ENCODE peak calls at places on chromosomes 4 and X, in nine cellular contexts. L, X, C, Y, P, T, V, G and J are unnamed samples.

GRCh38 chr4:92969650-92970370 is 666.0 kb downstream of the GRID2 start:
- DNase-seq in V (peak), T (no peak), P (no peak), C (no peak), X (no peak), Y (no peak), G (no peak), L (peak), J (no peak)

GRCh38 chr4:2507259-2507658 is 29.2 kb upstream of the FAM193A start:
- DNase-seq in X (no peak), P (no peak), T (no peak), C (no peak), G (no peak), V (no peak), Y (no peak), L (no peak), J (no peak)

GRCh38 chr4:186587416-186588018 is 32.1 kb upstream of the MTNR1A start:
- DNase-seq in G (peak), C (no peak), Y (no peak), L (peak), X (peak), P (peak), T (peak), V (peak), J (peak)

GRCh38 chr4:109079177-109079576 is 223.3 kb downstream of the COL25A1 start:
- DNase-seq in G (no peak), V (peak), P (no peak), Y (no peak), C (no peak), X (no peak), L (no peak), T (no peak), J (no peak)

GRCh38 chrX:36909584-36909983 is 98.6 kb upstream of the FAM47C start:
- DNase-seq in X (no peak), P (peak), V (peak), T (no peak), G (no peak), Y (no peak), L (no peak), C (no peak), J (no peak)

GRCh38 chr4:89308161-89308500 is 531 bp upstream of the GPRIN3 start:
- DNase-seq in G (peak), Y (no peak), V (peak), T (no peak), C (no peak), P (no peak), X (no peak), L (no peak), J (no peak)

GRCh38 chrX:78997870-78998558 is 52.8 kb downstream of the P2RY10 start:
- DNase-seq in T (no peak), V (no peak), X (no peak), C (no peak), Y (no peak), P (no peak), G (peak), L (no peak), J (no peak)

GRCh38 chr4:137534516-137534915 is 2.2 kb upstream of the PCDH18 start:
- DNase-seq in P (no peak), L (no peak), T (no peak), X (no peak), Y (no peak), C (no peak), V (peak), G (no peak), J (no peak)

GRCh38 chrX:85365370-85365995 is 14.0 kb downstream of the POF1B start:
- DNase-seq in P (peak), V (no peak), G (no peak), C (no peak), Y (no peak), L (no peak), X (no peak), T (no peak), J (no peak)